ENCODE peak calls at places on chromosomes 6 and 20, in ten cellular contexts. One of them, this sample, is unnamed.

GRCh38 chr6:121698617-121699016 is 263.2 kb downstream of the GJA1 start:
- DNase-seq in tibial artery: no peak
- DNase-seq in endodermal cell: no peak
- DNase-seq in astrocyte: no peak
- DNase-seq in CD8-positive, alpha-beta memory T cell: no peak
- DNase-seq in GM23248: no peak
- DNase-seq in heart left ventricle: no peak
- DNase-seq in esophagus squamous epithelium: no peak
- DNase-seq in SK-N-SH: no peak
- DNase-seq in cardiac muscle cell: no peak
- DNase-seq in this sample: no peak

GRCh38 chr20:17168026-17168612 is 58.7 kb upstream of the PCSK2 start:
- DNase-seq in SK-N-SH: no peak
- DNase-seq in CD8-positive, alpha-beta memory T cell: no peak
- DNase-seq in tibial artery: no peak
- DNase-seq in endodermal cell: no peak
- DNase-seq in GM23248: no peak
- DNase-seq in cardiac muscle cell: no peak
- DNase-seq in astrocyte: no peak
- DNase-seq in esophagus squamous epithelium: no peak
- DNase-seq in heart left ventricle: no peak
- DNase-seq in this sample: no peak

GRCh38 chr20:44495802-44496481 is 20.3 kb downstream of the TTPAL start:
- DNase-seq in CD8-positive, alpha-beta memory T cell: no peak
- DNase-seq in astrocyte: peak; percentile 98
- DNase-seq in SK-N-SH: no peak
- DNase-seq in GM23248: peak; percentile 97
- DNase-seq in endodermal cell: no peak
- DNase-seq in heart left ventricle: no peak
- DNase-seq in cardiac muscle cell: peak; percentile 58
- DNase-seq in esophagus squamous epithelium: no peak
- DNase-seq in tibial artery: no peak
- DNase-seq in this sample: no peak

GRCh38 chr20:48025061-48025515 is 239.8 kb upstream of the SULF2 start:
- DNase-seq in esophagus squamous epithelium: no peak
- DNase-seq in GM23248: peak; percentile 92
- DNase-seq in CD8-positive, alpha-beta memory T cell: no peak
- DNase-seq in astrocyte: peak; percentile 98
- DNase-seq in tibial artery: peak; percentile 48
- DNase-seq in SK-N-SH: peak; percentile 76
- DNase-seq in heart left ventricle: no peak
- DNase-seq in cardiac muscle cell: peak; percentile 95
- DNase-seq in endodermal cell: peak; percentile 81
- DNase-seq in this sample: no peak

GRCh38 chr6:51029576-51029975 is 210.9 kb downstream of the TFAP2B start:
- DNase-seq in astrocyte: peak; percentile 39
- DNase-seq in heart left ventricle: no peak
- DNase-seq in endodermal cell: no peak
- DNase-seq in tibial artery: no peak
- DNase-seq in GM23248: no peak
- DNase-seq in cardiac muscle cell: no peak
- DNase-seq in CD8-positive, alpha-beta memory T cell: no peak
- DNase-seq in esophagus squamous epithelium: no peak
- DNase-seq in SK-N-SH: no peak
- DNase-seq in this sample: no peak

GRCh38 chr6:27026361-27026760 is 221.1 kb upstream of the PRSS16 start:
- DNase-seq in heart left ventricle: no peak
- DNase-seq in CD8-positive, alpha-beta memory T cell: no peak
- DNase-seq in tibial artery: no peak
- DNase-seq in endodermal cell: no peak
- DNase-seq in astrocyte: no peak
- DNase-seq in esophagus squamous epithelium: no peak
- DNase-seq in cardiac muscle cell: no peak
- DNase-seq in SK-N-SH: no peak
- DNase-seq in GM23248: no peak
- DNase-seq in this sample: no peak

GRCh38 chr6:169190144-169190584 is 63.5 kb downstream of the THBS2 start:
- DNase-seq in CD8-positive, alpha-beta memory T cell: no peak
- DNase-seq in GM23248: peak; percentile 91
- DNase-seq in astrocyte: peak; percentile 98
- DNase-seq in tibial artery: peak; percentile 82
- DNase-seq in SK-N-SH: no peak
- DNase-seq in heart left ventricle: peak; percentile 67
- DNase-seq in endodermal cell: no peak
- DNase-seq in esophagus squamous epithelium: no peak
- DNase-seq in cardiac muscle cell: peak; percentile 99
- DNase-seq in this sample: no peak

GRCh38 chr6:109269953-109270517 is 112.2 kb downstream of the CD164 start:
- DNase-seq in CD8-positive, alpha-beta memory T cell: no peak
- DNase-seq in tibial artery: no peak
- DNase-seq in GM23248: no peak
- DNase-seq in esophagus squamous epithelium: no peak
- DNase-seq in cardiac muscle cell: no peak
- DNase-seq in heart left ventricle: no peak
- DNase-seq in endodermal cell: no peak
- DNase-seq in SK-N-SH: no peak
- DNase-seq in astrocyte: no peak
- DNase-seq in this sample: no peak

GRCh38 chr6:39746795-39747194 is 21.6 kb upstream of the KIF6 start:
- DNase-seq in tibial artery: no peak
- DNase-seq in GM23248: no peak
- DNase-seq in endodermal cell: no peak
- DNase-seq in esophagus squamous epithelium: no peak
- DNase-seq in cardiac muscle cell: no peak
- DNase-seq in CD8-positive, alpha-beta memory T cell: no peak
- DNase-seq in SK-N-SH: no peak
- DNase-seq in heart left ventricle: no peak
- DNase-seq in astrocyte: no peak
- DNase-seq in this sample: no peak

GRCh38 chr6:22367331-22367730 is 70.5 kb upstream of the PRL start:
- DNase-seq in astrocyte: peak; percentile 56
- DNase-seq in endodermal cell: no peak
- DNase-seq in SK-N-SH: no peak
- DNase-seq in cardiac muscle cell: no peak
- DNase-seq in CD8-positive, alpha-beta memory T cell: no peak
- DNase-seq in GM23248: peak; percentile 17
- DNase-seq in heart left ventricle: no peak
- DNase-seq in tibial artery: no peak
- DNase-seq in esophagus squamous epithelium: no peak
- DNase-seq in this sample: no peak

GRCh38 chr6:77073410-77073760 is 389.9 kb downstream of the HTR1B start:
- DNase-seq in CD8-positive, alpha-beta memory T cell: no peak
- DNase-seq in tibial artery: no peak
- DNase-seq in endodermal cell: no peak
- DNase-seq in astrocyte: no peak
- DNase-seq in GM23248: no peak
- DNase-seq in cardiac muscle cell: no peak
- DNase-seq in SK-N-SH: no peak
- DNase-seq in esophagus squamous epithelium: no peak
- DNase-seq in heart left ventricle: no peak
- DNase-seq in this sample: no peak

GRCh38 chr6:154800338-154800737 is 67.1 kb downstream of the SCAF8 start:
- DNase-seq in GM23248: no peak
- DNase-seq in SK-N-SH: no peak
- DNase-seq in endodermal cell: no peak
- DNase-seq in heart left ventricle: no peak
- DNase-seq in tibial artery: no peak
- DNase-seq in astrocyte: no peak
- DNase-seq in cardiac muscle cell: no peak
- DNase-seq in CD8-positive, alpha-beta memory T cell: no peak
- DNase-seq in esophagus squamous epithelium: no peak
- DNase-seq in this sample: no peak
- H3K4me1 ChIP-seq in GM23248: no peaks in the 10 kb centered on the region
- H3K4me1 ChIP-seq in SK-N-SH: no peaks in the 10 kb centered on the region
- H3K4me1 ChIP-seq in endodermal cell: no peaks in the 10 kb centered on the region
- H3K4me1 ChIP-seq in heart left ventricle: peaks cover 5% of the 10 kb centered on the region
- H3K4me1 ChIP-seq in tibial artery: no peaks in the 10 kb centered on the region
- H3K4me1 ChIP-seq in astrocyte: no peaks in the 10 kb centered on the region
- H3K4me1 ChIP-seq in cardiac muscle cell: no peaks in the 10 kb centered on the region
- H3K4me1 ChIP-seq in CD8-positive, alpha-beta memory T cell: no peaks in the 10 kb centered on the region
- H3K4me1 ChIP-seq in esophagus squamous epithelium: no peaks in the 10 kb centered on the region
- H3K4me1 ChIP-seq in this sample: no peaks in the 10 kb centered on the region

GRCh38 chr6:41728073-41728936 is 7.1 kb downstream of the TFEB start:
- DNase-seq in esophagus squamous epithelium: no peak
- DNase-seq in SK-N-SH: no peak
- DNase-seq in tibial artery: no peak
- DNase-seq in GM23248: no peak
- DNase-seq in endodermal cell: no peak
- DNase-seq in cardiac muscle cell: no peak
- DNase-seq in astrocyte: no peak
- DNase-seq in CD8-positive, alpha-beta memory T cell: no peak
- DNase-seq in heart left ventricle: no peak
- DNase-seq in this sample: no peak

GRCh38 chr6:41730531-41731436 is 4.6 kb downstream of the TFEB start:
- DNase-seq in SK-N-SH: peak; percentile 87
- DNase-seq in endodermal cell: no peak
- DNase-seq in cardiac muscle cell: no peak
- DNase-seq in heart left ventricle: no peak
- DNase-seq in CD8-positive, alpha-beta memory T cell: no peak
- DNase-seq in GM23248: peak; percentile 36
- DNase-seq in astrocyte: no peak
- DNase-seq in esophagus squamous epithelium: no peak
- DNase-seq in tibial artery: no peak
- DNase-seq in this sample: no peak

GRCh38 chr6:41727705-41728072 is 7.7 kb downstream of the TFEB start:
- DNase-seq in esophagus squamous epithelium: no peak
- DNase-seq in endodermal cell: no peak
- DNase-seq in heart left ventricle: no peak
- DNase-seq in GM23248: no peak
- DNase-seq in tibial artery: no peak
- DNase-seq in SK-N-SH: no peak
- DNase-seq in astrocyte: no peak
- DNase-seq in cardiac muscle cell: no peak
- DNase-seq in CD8-positive, alpha-beta memory T cell: no peak
- DNase-seq in this sample: peak; percentile 31

GRCh38 chr6:41729624-41730023 is 5.8 kb downstream of the TFEB start:
- DNase-seq in heart left ventricle: no peak
- DNase-seq in CD8-positive, alpha-beta memory T cell: no peak
- DNase-seq in endodermal cell: no peak
- DNase-seq in SK-N-SH: no peak
- DNase-seq in cardiac muscle cell: no peak
- DNase-seq in esophagus squamous epithelium: no peak
- DNase-seq in astrocyte: no peak
- DNase-seq in GM23248: no peak
- DNase-seq in tibial artery: no peak
- DNase-seq in this sample: no peak

DNA sequence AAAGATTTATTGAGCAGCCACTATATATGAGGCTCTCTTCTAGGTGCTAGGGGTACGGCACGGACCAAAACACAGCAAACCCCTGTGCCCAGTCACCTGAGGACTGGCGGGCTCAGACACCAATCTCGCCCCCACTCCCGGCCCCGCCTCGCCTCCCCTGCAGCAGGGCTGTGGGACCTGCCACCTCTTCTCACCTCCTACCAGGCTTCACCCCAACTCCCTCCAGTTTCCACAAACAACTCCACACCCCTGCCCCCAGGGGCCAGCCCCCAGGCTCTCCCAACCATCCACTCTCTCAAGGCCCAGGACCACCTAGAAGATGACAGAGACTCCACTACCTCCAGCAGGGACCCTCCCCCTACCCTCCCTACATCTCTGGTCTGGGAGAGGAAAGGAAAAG is 6.5 kb downstream of the TFEB start:
- DNase-seq in heart left ventricle: no peak
- DNase-seq in esophagus squamous epithelium: no peak
- DNase-seq in endodermal cell: no peak
- DNase-seq in SK-N-SH: no peak
- DNase-seq in cardiac muscle cell: no peak
- DNase-seq in GM23248: no peak
- DNase-seq in astrocyte: no peak
- DNase-seq in tibial artery: no peak
- DNase-seq in CD8-positive, alpha-beta memory T cell: no peak
- DNase-seq in this sample: no peak
- H3K4me1 ChIP-seq in heart left ventricle: peaks cover 89% of the 10 kb centered on the region
- H3K4me1 ChIP-seq in esophagus squamous epithelium: peaks cover 84% of the 10 kb centered on the region
- H3K4me1 ChIP-seq in endodermal cell: peaks cover 3% of the 10 kb centered on the region
- H3K4me1 ChIP-seq in SK-N-SH: peaks cover 64% of the 10 kb centered on the region
- H3K4me1 ChIP-seq in cardiac muscle cell: peaks cover 27% of the 10 kb centered on the region
- H3K4me1 ChIP-seq in GM23248: peaks cover 15% of the 10 kb centered on the region
- H3K4me1 ChIP-seq in astrocyte: peaks cover 22% of the 10 kb centered on the region
- H3K4me1 ChIP-seq in tibial artery: peaks cover 70% of the 10 kb centered on the region
- H3K4me1 ChIP-seq in CD8-positive, alpha-beta memory T cell: peaks cover 47% of the 10 kb centered on the region
- H3K4me1 ChIP-seq in this sample: no peaks in the 10 kb centered on the region

GRCh38 chr6:152094992-152095592 is 287.6 kb downstream of the ESR1 start:
- DNase-seq in GM23248: peak; percentile 99
- DNase-seq in cardiac muscle cell: peak; percentile 98
- DNase-seq in heart left ventricle: peak; percentile 38
- DNase-seq in endodermal cell: peak; percentile 60
- DNase-seq in CD8-positive, alpha-beta memory T cell: no peak
- DNase-seq in esophagus squamous epithelium: no peak
- DNase-seq in SK-N-SH: no peak
- DNase-seq in astrocyte: peak; percentile 99
- DNase-seq in tibial artery: peak; percentile 86
- DNase-seq in this sample: no peak

GRCh38 chr6:152098683-152099082 is 291.2 kb downstream of the ESR1 start:
- DNase-seq in tibial artery: no peak
- DNase-seq in astrocyte: no peak
- DNase-seq in heart left ventricle: no peak
- DNase-seq in GM23248: no peak
- DNase-seq in cardiac muscle cell: no peak
- DNase-seq in esophagus squamous epithelium: no peak
- DNase-seq in endodermal cell: no peak
- DNase-seq in SK-N-SH: no peak
- DNase-seq in CD8-positive, alpha-beta memory T cell: no peak
- DNase-seq in this sample: no peak

GRCh38 chr6:152094276-152094675 is 286.8 kb downstream of the ESR1 start:
- DNase-seq in esophagus squamous epithelium: no peak
- DNase-seq in tibial artery: no peak
- DNase-seq in cardiac muscle cell: no peak
- DNase-seq in endodermal cell: no peak
- DNase-seq in GM23248: no peak
- DNase-seq in CD8-positive, alpha-beta memory T cell: no peak
- DNase-seq in SK-N-SH: no peak
- DNase-seq in heart left ventricle: no peak
- DNase-seq in astrocyte: no peak
- DNase-seq in this sample: no peak

GRCh38 chr6:152099816-152100618 is 292.5 kb downstream of the ESR1 start:
- DNase-seq in tibial artery: peak; percentile 47
- DNase-seq in endodermal cell: no peak
- DNase-seq in esophagus squamous epithelium: no peak
- DNase-seq in CD8-positive, alpha-beta memory T cell: no peak
- DNase-seq in heart left ventricle: peak; percentile 42
- DNase-seq in GM23248: peak; percentile 64
- DNase-seq in cardiac muscle cell: peak; percentile 66
- DNase-seq in SK-N-SH: no peak
- DNase-seq in astrocyte: no peak
- DNase-seq in this sample: no peak

GRCh38 chr6:152096863-152097496 is 289.5 kb downstream of the ESR1 start:
- DNase-seq in heart left ventricle: no peak
- DNase-seq in cardiac muscle cell: peak; percentile 82
- DNase-seq in SK-N-SH: no peak
- DNase-seq in astrocyte: peak; percentile 84
- DNase-seq in GM23248: peak; percentile 91
- DNase-seq in tibial artery: no peak
- DNase-seq in esophagus squamous epithelium: no peak
- DNase-seq in CD8-positive, alpha-beta memory T cell: no peak
- DNase-seq in endodermal cell: no peak
- DNase-seq in this sample: no peak
- H3K4me1 ChIP-seq in heart left ventricle: peaks cover 18% of the 10 kb centered on the region
- H3K4me1 ChIP-seq in cardiac muscle cell: peaks cover 71% of the 10 kb centered on the region
- H3K4me1 ChIP-seq in SK-N-SH: peaks cover 13% of the 10 kb centered on the region
- H3K4me1 ChIP-seq in astrocyte: peaks cover 37% of the 10 kb centered on the region
- H3K4me1 ChIP-seq in GM23248: peaks cover 56% of the 10 kb centered on the region
- H3K4me1 ChIP-seq in tibial artery: peaks cover 33% of the 10 kb centered on the region
- H3K4me1 ChIP-seq in esophagus squamous epithelium: peaks cover 26% of the 10 kb centered on the region
- H3K4me1 ChIP-seq in CD8-positive, alpha-beta memory T cell: no peaks in the 10 kb centered on the region
- H3K4me1 ChIP-seq in endodermal cell: peaks cover 11% of the 10 kb centered on the region
- H3K4me1 ChIP-seq in this sample: no peaks in the 10 kb centered on the region

GRCh38 chr20:36102306-36102705 is 52.2 kb upstream of the EPB41L1 start:
- DNase-seq in SK-N-SH: no peak
- DNase-seq in GM23248: no peak
- DNase-seq in esophagus squamous epithelium: no peak
- DNase-seq in astrocyte: no peak
- DNase-seq in heart left ventricle: no peak
- DNase-seq in endodermal cell: no peak
- DNase-seq in cardiac muscle cell: no peak
- DNase-seq in CD8-positive, alpha-beta memory T cell: no peak
- DNase-seq in tibial artery: no peak
- DNase-seq in this sample: no peak
- H3K4me1 ChIP-seq in SK-N-SH: no peaks in the 10 kb centered on the region
- H3K4me1 ChIP-seq in GM23248: peaks cover 26% of the 10 kb centered on the region
- H3K4me1 ChIP-seq in esophagus squamous epithelium: peaks cover 54% of the 10 kb centered on the region
- H3K4me1 ChIP-seq in astrocyte: peaks cover 9% of the 10 kb centered on the region
- H3K4me1 ChIP-seq in heart left ventricle: peaks cover 19% of the 10 kb centered on the region
- H3K4me1 ChIP-seq in endodermal cell: peaks cover 6% of the 10 kb centered on the region
- H3K4me1 ChIP-seq in cardiac muscle cell: peaks cover 38% of the 10 kb centered on the region
- H3K4me1 ChIP-seq in CD8-positive, alpha-beta memory T cell: no peaks in the 10 kb centered on the region
- H3K4me1 ChIP-seq in tibial artery: peaks cover 38% of the 10 kb centered on the region
- H3K4me1 ChIP-seq in this sample: peaks cover 49% of the 10 kb centered on the region